ENCODE peak calls at places on chromosomes 12 and 14, in five cellular contexts. G, Y, B, D and I are unnamed samples.

GRCh38 chr12:121793501-121793835 is at the start of gene RHOF:
- DNase-seq in B (no peak), D (no peak), Y (no peak), G (no peak), I (no peak)

GRCh38 chr14:104721704-104722431 is 2.2 kb upstream of the ADSS1 start:
- DNase-seq in G (no peak), D (peak; percentile 86), Y (no peak), B (no peak), I (no peak)

GRCh38 chr14:63712123-63712522 is 15.7 kb downstream of the SGPP1 start:
- DNase-seq in B (no peak), G (no peak), D (no peak), Y (no peak), I (no peak)

GRCh38 chr14:105881021-105881930 is 354.9 kb downstream of the TMEM121 start:
- DNase-seq in Y (no peak), B (no peak), G (no peak), D (peak; percentile 74), I (no peak)

GRCh38 chr12:32477714-32478113 is 78.4 kb downstream of the FGD4 start:
- DNase-seq in G (no peak), B (no peak), D (no peak), Y (no peak), I (no peak)

GRCh38 chr12:48999371-49000131 is at the start of gene DDN:
- DNase-seq in B (peak; percentile 70), G (no peak), D (no peak), Y (peak; percentile 44), I (no peak)

GRCh38 chr12:117020536-117021220 is 78.5 kb downstream of the TESC start:
- DNase-seq in Y (no peak), B (no peak), G (no peak), D (no peak), I (no peak)

GRCh38 chr12:6167327-6168280 is 32.6 kb upstream of the CD9 start:
- DNase-seq in D (peak; percentile 86), Y (no peak), B (no peak), G (peak; percentile 82), I (peak; percentile 86)

GRCh38 chr14:61695695-61696527 is 598 bp downstream of the HIF1A start:
- DNase-seq in B (peak; percentile 22), Y (peak; percentile 36), G (no peak), D (peak; percentile 85), I (peak; percentile 29)

GRCh38 chr14:99529899-99530298 is 48.7 kb downstream of the CCNK start:
- DNase-seq in D (no peak), G (no peak), B (no peak), Y (no peak), I (peak; percentile 23)

GRCh38 chr14:54867011-54867410 is 35.6 kb downstream of the GCH1 start:
- DNase-seq in B (no peak), D (no peak), Y (no peak), G (no peak), I (no peak)

GRCh38 chr14:68682166-68683103 is 110.4 kb downstream of the ZFP36L1 start:
- DNase-seq in G (peak; percentile 98), B (no peak), Y (peak; percentile 13), D (peak; percentile 79), I (peak; percentile 78)